ENCODE peak calls at places on chromosomes 6 and 20, in nine cellular contexts. One of them, this sample, is unnamed.

GRCh38 chr6:38909020-38909730 is 139.4 kb upstream of the GLP1R start:
- DNase-seq in A549: no peak
- DNase-seq in left ventricle myocardium inferior: no peak
- DNase-seq in psoas muscle: no peak
- DNase-seq in RWPE1: no peak
- DNase-seq in right atrium auricular region: no peak
- DNase-seq in GM23338: no peak
- DNase-seq in CD4-positive, alpha-beta T cell: no peak
- DNase-seq in breast epithelium: no peak
- DNase-seq in this sample: no peak

GRCh38 chr20:41018153-41018552 is 10.5 kb upstream of the TOP1 start:
- DNase-seq in A549: no peak
- DNase-seq in left ventricle myocardium inferior: no peak
- DNase-seq in psoas muscle: no peak
- DNase-seq in RWPE1: peak; percentile 78
- DNase-seq in right atrium auricular region: no peak
- DNase-seq in GM23338: no peak
- DNase-seq in CD4-positive, alpha-beta T cell: no peak
- DNase-seq in breast epithelium: no peak
- DNase-seq in this sample: no peak

GRCh38 chr20:58571341-58571941 is 56.2 kb upstream of the APCDD1L start:
- DNase-seq in A549: no peak
- DNase-seq in left ventricle myocardium inferior: no peak
- DNase-seq in psoas muscle: no peak
- DNase-seq in RWPE1: no peak
- DNase-seq in right atrium auricular region: no peak
- DNase-seq in GM23338: no peak
- DNase-seq in CD4-positive, alpha-beta T cell: no peak
- DNase-seq in breast epithelium: no peak
- DNase-seq in this sample: no peak

GRCh38 chr6:150910561-150910960 is 45.1 kb downstream of the MTHFD1L start:
- DNase-seq in A549: no peak
- DNase-seq in left ventricle myocardium inferior: no peak
- DNase-seq in psoas muscle: no peak
- DNase-seq in RWPE1: no peak
- DNase-seq in right atrium auricular region: no peak
- DNase-seq in GM23338: no peak
- DNase-seq in CD4-positive, alpha-beta T cell: no peak
- DNase-seq in breast epithelium: no peak
- DNase-seq in this sample: no peak

GRCh38 chr20:58875541-58876134 is 23.1 kb downstream of the GNAS start:
- DNase-seq in A549: no peak
- DNase-seq in left ventricle myocardium inferior: no peak
- DNase-seq in psoas muscle: no peak
- DNase-seq in RWPE1: peak; percentile 94
- DNase-seq in right atrium auricular region: no peak
- DNase-seq in GM23338: no peak
- DNase-seq in CD4-positive, alpha-beta T cell: no peak
- DNase-seq in breast epithelium: no peak
- DNase-seq in this sample: no peak

GRCh38 chr6:136989591-136990578 is 54.9 kb downstream of the IL20RA start:
- DNase-seq in A549: no peak
- DNase-seq in left ventricle myocardium inferior: peak; percentile 48
- DNase-seq in psoas muscle: no peak
- DNase-seq in RWPE1: no peak
- DNase-seq in right atrium auricular region: no peak
- DNase-seq in GM23338: peak; percentile 82
- DNase-seq in CD4-positive, alpha-beta T cell: no peak
- DNase-seq in breast epithelium: no peak
- DNase-seq in this sample: peak; percentile 39

GRCh38 chr6:170237999-170238740 is 52.7 kb downstream of the DLL1 start:
- DNase-seq in A549: no peak
- DNase-seq in left ventricle myocardium inferior: peak; percentile 9
- DNase-seq in psoas muscle: no peak
- DNase-seq in RWPE1: no peak
- DNase-seq in right atrium auricular region: no peak
- DNase-seq in GM23338: no peak
- DNase-seq in CD4-positive, alpha-beta T cell: no peak
- DNase-seq in breast epithelium: no peak
- DNase-seq in this sample: peak; percentile 8

GRCh38 chr6:6407061-6407723 is 86.7 kb upstream of the F13A1 start:
- DNase-seq in A549: no peak
- DNase-seq in left ventricle myocardium inferior: no peak
- DNase-seq in psoas muscle: no peak
- DNase-seq in RWPE1: no peak
- DNase-seq in right atrium auricular region: no peak
- DNase-seq in GM23338: no peak
- DNase-seq in CD4-positive, alpha-beta T cell: no peak
- DNase-seq in breast epithelium: no peak
- DNase-seq in this sample: no peak

GRCh38 chr20:44093249-44093582 is 93.8 kb downstream of the JPH2 start:
- DNase-seq in A549: no peak
- DNase-seq in left ventricle myocardium inferior: no peak
- DNase-seq in psoas muscle: no peak
- DNase-seq in RWPE1: no peak
- DNase-seq in right atrium auricular region: no peak
- DNase-seq in GM23338: no peak
- DNase-seq in CD4-positive, alpha-beta T cell: no peak
- DNase-seq in breast epithelium: no peak
- DNase-seq in this sample: no peak

GRCh38 chr20:61696181-61696735 is 369.4 kb downstream of the TAF4 start:
- DNase-seq in A549: no peak
- DNase-seq in left ventricle myocardium inferior: no peak
- DNase-seq in psoas muscle: peak; percentile 38
- DNase-seq in RWPE1: no peak
- DNase-seq in right atrium auricular region: no peak
- DNase-seq in GM23338: no peak
- DNase-seq in CD4-positive, alpha-beta T cell: no peak
- DNase-seq in breast epithelium: no peak
- DNase-seq in this sample: no peak

GRCh38 chr6:89434954-89435353 is 2.0 kb downstream of the ANKRD6 start:
- DNase-seq in A549: no peak
- DNase-seq in left ventricle myocardium inferior: no peak
- DNase-seq in psoas muscle: no peak
- DNase-seq in RWPE1: no peak
- DNase-seq in right atrium auricular region: no peak
- DNase-seq in GM23338: no peak
- DNase-seq in CD4-positive, alpha-beta T cell: no peak
- DNase-seq in breast epithelium: no peak
- DNase-seq in this sample: no peak

GRCh38 chr6:6969761-6970223 is 138.0 kb upstream of the RREB1 start:
- DNase-seq in A549: no peak
- DNase-seq in left ventricle myocardium inferior: no peak
- DNase-seq in psoas muscle: no peak
- DNase-seq in RWPE1: peak; percentile 87
- DNase-seq in right atrium auricular region: no peak
- DNase-seq in GM23338: peak; percentile 6
- DNase-seq in CD4-positive, alpha-beta T cell: no peak
- DNase-seq in breast epithelium: no peak
- DNase-seq in this sample: no peak

GRCh38 chr20:57381596-57382503 is 9.3 kb upstream of the RBM38 start:
- DNase-seq in A549: peak; percentile 89
- DNase-seq in left ventricle myocardium inferior: peak; percentile 79
- DNase-seq in psoas muscle: peak; percentile 90
- DNase-seq in RWPE1: peak; percentile 93
- DNase-seq in right atrium auricular region: peak; percentile 88
- DNase-seq in GM23338: peak; percentile 83
- DNase-seq in CD4-positive, alpha-beta T cell: peak; percentile 82
- DNase-seq in breast epithelium: peak; percentile 88
- DNase-seq in this sample: peak; percentile 91

GRCh38 chr6:454148-454991 is 62.8 kb downstream of the IRF4 start:
- DNase-seq in A549: no peak
- DNase-seq in left ventricle myocardium inferior: no peak
- DNase-seq in psoas muscle: no peak
- DNase-seq in RWPE1: no peak
- DNase-seq in right atrium auricular region: no peak
- DNase-seq in GM23338: no peak
- DNase-seq in CD4-positive, alpha-beta T cell: no peak
- DNase-seq in breast epithelium: no peak
- DNase-seq in this sample: no peak

GRCh38 chr6:73108949-73109348 is 116.3 kb downstream of the KHDC1L start:
- DNase-seq in A549: no peak
- DNase-seq in left ventricle myocardium inferior: no peak
- DNase-seq in psoas muscle: no peak
- DNase-seq in RWPE1: no peak
- DNase-seq in right atrium auricular region: no peak
- DNase-seq in GM23338: no peak
- DNase-seq in CD4-positive, alpha-beta T cell: no peak
- DNase-seq in breast epithelium: no peak
- DNase-seq in this sample: no peak

GRCh38 chr6:18263561-18264337 is 581 bp downstream of the DEK start:
- DNase-seq in A549: peak; percentile 28
- DNase-seq in left ventricle myocardium inferior: peak; percentile 74
- DNase-seq in psoas muscle: peak; percentile 86
- DNase-seq in RWPE1: peak; percentile 48
- DNase-seq in right atrium auricular region: peak; percentile 63
- DNase-seq in GM23338: peak; percentile 64
- DNase-seq in CD4-positive, alpha-beta T cell: peak; percentile 15
- DNase-seq in breast epithelium: no peak
- DNase-seq in this sample: peak; percentile 66

GRCh38 chr6:154509421-154510143 is 903 bp downstream of the CNKSR3 start:
- DNase-seq in A549: no peak
- DNase-seq in left ventricle myocardium inferior: peak; percentile 21
- DNase-seq in psoas muscle: peak; percentile 53
- DNase-seq in RWPE1: peak; percentile 31
- DNase-seq in right atrium auricular region: peak; percentile 61
- DNase-seq in GM23338: peak; percentile 52
- DNase-seq in CD4-positive, alpha-beta T cell: no peak
- DNase-seq in breast epithelium: peak; percentile 52
- DNase-seq in this sample: peak; percentile 68

GRCh38 chr6:110221738-110222137 is 41.5 kb downstream of the CDC40 start:
- DNase-seq in A549: no peak
- DNase-seq in left ventricle myocardium inferior: no peak
- DNase-seq in psoas muscle: no peak
- DNase-seq in RWPE1: no peak
- DNase-seq in right atrium auricular region: no peak
- DNase-seq in GM23338: no peak
- DNase-seq in CD4-positive, alpha-beta T cell: no peak
- DNase-seq in breast epithelium: no peak
- DNase-seq in this sample: no peak

GRCh38 chr6:158032354-158032733 is 50.7 kb downstream of the SYNJ2 start:
- DNase-seq in A549: no peak
- DNase-seq in left ventricle myocardium inferior: peak; percentile 14
- DNase-seq in psoas muscle: no peak
- DNase-seq in RWPE1: no peak
- DNase-seq in right atrium auricular region: no peak
- DNase-seq in GM23338: no peak
- DNase-seq in CD4-positive, alpha-beta T cell: no peak
- DNase-seq in breast epithelium: no peak
- DNase-seq in this sample: no peak
- H3K27ac ChIP-seq in A549: peak overlapping the region; percentile 92
- H3K27ac ChIP-seq in left ventricle myocardium inferior: peak overlapping the region; percentile 80
- H3K27ac ChIP-seq in psoas muscle: no peak overlapping the region
- H3K27ac ChIP-seq in RWPE1: peak overlapping the region; percentile 69
- H3K27ac ChIP-seq in right atrium auricular region: peak overlapping the region; percentile 70
- H3K27ac ChIP-seq in GM23338: no peak overlapping the region
- H3K27ac ChIP-seq in CD4-positive, alpha-beta T cell: no peak overlapping the region
- H3K27ac ChIP-seq in breast epithelium: peak overlapping the region; percentile 25
- H3K27ac ChIP-seq in this sample: peak overlapping the region; percentile 80

GRCh38 chr6:139439278-139439813 is 64.9 kb upstream of the CITED2 start:
- DNase-seq in A549: no peak
- DNase-seq in left ventricle myocardium inferior: no peak
- DNase-seq in psoas muscle: no peak
- DNase-seq in RWPE1: peak; percentile 15
- DNase-seq in right atrium auricular region: no peak
- DNase-seq in GM23338: no peak
- DNase-seq in CD4-positive, alpha-beta T cell: no peak
- DNase-seq in breast epithelium: no peak
- DNase-seq in this sample: no peak

GRCh38 chr6:139436521-139437348 is 62.3 kb upstream of the CITED2 start:
- DNase-seq in A549: no peak
- DNase-seq in left ventricle myocardium inferior: no peak
- DNase-seq in psoas muscle: no peak
- DNase-seq in RWPE1: peak; percentile 55
- DNase-seq in right atrium auricular region: no peak
- DNase-seq in GM23338: no peak
- DNase-seq in CD4-positive, alpha-beta T cell: no peak
- DNase-seq in breast epithelium: peak; percentile 88
- DNase-seq in this sample: no peak

GRCh38 chr6:139443226-139444112 is 69.0 kb upstream of the CITED2 start:
- DNase-seq in A549: no peak
- DNase-seq in left ventricle myocardium inferior: no peak
- DNase-seq in psoas muscle: no peak
- DNase-seq in RWPE1: no peak
- DNase-seq in right atrium auricular region: no peak
- DNase-seq in GM23338: no peak
- DNase-seq in CD4-positive, alpha-beta T cell: no peak
- DNase-seq in breast epithelium: no peak
- DNase-seq in this sample: no peak

GRCh38 chr6:139442188-139442625 is 67.8 kb upstream of the CITED2 start:
- DNase-seq in A549: no peak
- DNase-seq in left ventricle myocardium inferior: no peak
- DNase-seq in psoas muscle: no peak
- DNase-seq in RWPE1: no peak
- DNase-seq in right atrium auricular region: no peak
- DNase-seq in GM23338: no peak
- DNase-seq in CD4-positive, alpha-beta T cell: no peak
- DNase-seq in breast epithelium: no peak
- DNase-seq in this sample: no peak

DNA sequence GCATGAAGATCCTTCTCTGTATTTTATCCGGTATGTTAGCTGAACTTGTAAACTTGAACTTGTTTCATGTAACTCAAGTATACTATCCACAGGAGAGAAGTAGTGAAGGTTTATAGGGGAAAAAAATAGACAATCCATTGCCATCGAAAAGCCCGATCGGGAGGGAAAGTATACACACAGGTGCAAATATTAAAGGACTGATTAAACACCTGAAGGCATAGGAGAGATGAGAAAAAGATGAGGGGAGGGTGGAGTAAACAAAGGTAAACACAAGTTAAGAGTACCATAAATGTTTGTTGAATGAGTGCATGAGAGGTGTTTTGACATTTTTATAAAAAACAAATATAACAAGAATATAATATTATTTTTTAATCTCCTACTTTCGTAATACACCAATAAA is 64.3 kb upstream of the CITED2 start:
- DNase-seq in A549: no peak
- DNase-seq in left ventricle myocardium inferior: no peak
- DNase-seq in psoas muscle: no peak
- DNase-seq in RWPE1: no peak
- DNase-seq in right atrium auricular region: no peak
- DNase-seq in GM23338: no peak
- DNase-seq in CD4-positive, alpha-beta T cell: no peak
- DNase-seq in breast epithelium: no peak
- DNase-seq in this sample: no peak
- H3K27ac ChIP-seq in A549: no peak overlapping the region
- H3K27ac ChIP-seq in left ventricle myocardium inferior: no peak overlapping the region
- H3K27ac ChIP-seq in psoas muscle: no peak overlapping the region
- H3K27ac ChIP-seq in RWPE1: no peak overlapping the region
- H3K27ac ChIP-seq in right atrium auricular region: no peak overlapping the region
- H3K27ac ChIP-seq in GM23338: no peak overlapping the region
- H3K27ac ChIP-seq in CD4-positive, alpha-beta T cell: no peak overlapping the region
- H3K27ac ChIP-seq in breast epithelium: no peak overlapping the region
- H3K27ac ChIP-seq in this sample: no peak overlapping the region

GRCh38 chr6:157764346-157765068 is 58.5 kb upstream of the SNX9 start:
- DNase-seq in A549: peak; percentile 68
- DNase-seq in left ventricle myocardium inferior: peak; percentile 64
- DNase-seq in psoas muscle: peak; percentile 81
- DNase-seq in RWPE1: peak; percentile 89
- DNase-seq in right atrium auricular region: peak; percentile 94
- DNase-seq in GM23338: no peak
- DNase-seq in CD4-positive, alpha-beta T cell: peak; percentile 85
- DNase-seq in breast epithelium: peak; percentile 84
- DNase-seq in this sample: peak; percentile 85
- H3K27ac ChIP-seq in A549: peak overlapping the region; percentile 67
- H3K27ac ChIP-seq in left ventricle myocardium inferior: peak overlapping the region; percentile 60
- H3K27ac ChIP-seq in psoas muscle: peak overlapping the region; percentile 63
- H3K27ac ChIP-seq in RWPE1: peak overlapping the region; percentile 85
- H3K27ac ChIP-seq in right atrium auricular region: peak overlapping the region; percentile 45
- H3K27ac ChIP-seq in GM23338: no peak overlapping the region
- H3K27ac ChIP-seq in CD4-positive, alpha-beta T cell: peak overlapping the region; percentile 61
- H3K27ac ChIP-seq in breast epithelium: peak overlapping the region; percentile 93
- H3K27ac ChIP-seq in this sample: peak overlapping the region; percentile 80

GRCh38 chr6:121504227-121504626 is 68.8 kb downstream of the GJA1 start:
- DNase-seq in A549: peak; percentile 36
- DNase-seq in left ventricle myocardium inferior: no peak
- DNase-seq in psoas muscle: no peak
- DNase-seq in RWPE1: peak; percentile 31
- DNase-seq in right atrium auricular region: no peak
- DNase-seq in GM23338: no peak
- DNase-seq in CD4-positive, alpha-beta T cell: no peak
- DNase-seq in breast epithelium: no peak
- DNase-seq in this sample: no peak
- H3K27ac ChIP-seq in A549: peak overlapping the region; percentile 90
- H3K27ac ChIP-seq in left ventricle myocardium inferior: no peak overlapping the region
- H3K27ac ChIP-seq in psoas muscle: peak overlapping the region; percentile 32
- H3K27ac ChIP-seq in RWPE1: peak overlapping the region; percentile 72
- H3K27ac ChIP-seq in right atrium auricular region: no peak overlapping the region
- H3K27ac ChIP-seq in GM23338: no peak overlapping the region
- H3K27ac ChIP-seq in CD4-positive, alpha-beta T cell: no peak overlapping the region
- H3K27ac ChIP-seq in breast epithelium: peak overlapping the region; percentile 25
- H3K27ac ChIP-seq in this sample: no peak overlapping the region

This sample was measured in heart left ventricle.